ENCODE peak calls at places on chromosomes 6 and 20, in eight cellular contexts. One of them, this sample, is unnamed. For H3K27me3, the result is how much of the 10 kb centered on the place peaks cover.

GRCh38 chr6:117309069-117309468 is 43.7 kb downstream of the VGLL2 start:
- DNase-seq in fibroblast of lung: no peak
- DNase-seq in tibial nerve: no peak
- DNase-seq in upper lobe of right lung: no peak
- DNase-seq in right cardiac atrium: no peak
- DNase-seq in left lung: no peak
- DNase-seq in CD8-positive, alpha-beta memory T cell: no peak
- DNase-seq in uterus: no peak
- DNase-seq in this sample: no peak

GRCh38 chr6:25934735-25935313 is 4.3 kb upstream of the SLC17A2 start:
- DNase-seq in fibroblast of lung: no peak
- DNase-seq in tibial nerve: no peak
- DNase-seq in upper lobe of right lung: no peak
- DNase-seq in right cardiac atrium: no peak
- DNase-seq in left lung: no peak
- DNase-seq in CD8-positive, alpha-beta memory T cell: no peak
- DNase-seq in uterus: no peak
- DNase-seq in this sample: no peak

GRCh38 chr6:50025258-50025657 is 3.5 kb upstream of the DEFB110 start:
- DNase-seq in fibroblast of lung: no peak
- DNase-seq in tibial nerve: no peak
- DNase-seq in upper lobe of right lung: no peak
- DNase-seq in right cardiac atrium: no peak
- DNase-seq in left lung: no peak
- DNase-seq in CD8-positive, alpha-beta memory T cell: no peak
- DNase-seq in uterus: no peak
- DNase-seq in this sample: no peak

GRCh38 chr20:25032065-25032477 is 25.9 kb downstream of the ACSS1 start:
- DNase-seq in fibroblast of lung: peak
- DNase-seq in tibial nerve: no peak
- DNase-seq in upper lobe of right lung: no peak
- DNase-seq in right cardiac atrium: no peak
- DNase-seq in left lung: no peak
- DNase-seq in CD8-positive, alpha-beta memory T cell: no peak
- DNase-seq in uterus: no peak
- DNase-seq in this sample: no peak

GRCh38 chr6:109512271-109512817 is 29.3 kb upstream of the ZBTB24 start:
- DNase-seq in fibroblast of lung: peak
- DNase-seq in tibial nerve: no peak
- DNase-seq in upper lobe of right lung: no peak
- DNase-seq in right cardiac atrium: no peak
- DNase-seq in left lung: no peak
- DNase-seq in CD8-positive, alpha-beta memory T cell: no peak
- DNase-seq in uterus: no peak
- DNase-seq in this sample: no peak

GRCh38 chr6:43890197-43891062 is 120.4 kb downstream of the VEGFA start:
- DNase-seq in fibroblast of lung: no peak
- DNase-seq in tibial nerve: no peak
- DNase-seq in upper lobe of right lung: no peak
- DNase-seq in right cardiac atrium: no peak
- DNase-seq in left lung: no peak
- DNase-seq in CD8-positive, alpha-beta memory T cell: no peak
- DNase-seq in uterus: no peak
- DNase-seq in this sample: no peak

GRCh38 chr6:36516559-36516958 is 30.7 kb downstream of the STK38 start:
- DNase-seq in fibroblast of lung: no peak
- DNase-seq in tibial nerve: no peak
- DNase-seq in upper lobe of right lung: no peak
- DNase-seq in right cardiac atrium: no peak
- DNase-seq in left lung: no peak
- DNase-seq in CD8-positive, alpha-beta memory T cell: no peak
- DNase-seq in uterus: no peak
- DNase-seq in this sample: no peak

GRCh38 chr20:16639027-16639941 is 66.0 kb upstream of the KIF16B start:
- DNase-seq in fibroblast of lung: no peak
- DNase-seq in tibial nerve: no peak
- DNase-seq in upper lobe of right lung: no peak
- DNase-seq in right cardiac atrium: no peak
- DNase-seq in left lung: no peak
- DNase-seq in CD8-positive, alpha-beta memory T cell: no peak
- DNase-seq in uterus: no peak
- DNase-seq in this sample: no peak

GRCh38 chr6:125584468-125584939 is 164.9 kb upstream of the HEY2 start:
- DNase-seq in fibroblast of lung: peak
- DNase-seq in tibial nerve: no peak
- DNase-seq in upper lobe of right lung: peak
- DNase-seq in right cardiac atrium: no peak
- DNase-seq in left lung: peak
- DNase-seq in CD8-positive, alpha-beta memory T cell: no peak
- DNase-seq in uterus: no peak
- DNase-seq in this sample: no peak

GRCh38 chr20:7908905-7909304 is 31.4 kb downstream of the HAO1 start:
- DNase-seq in fibroblast of lung: no peak
- DNase-seq in tibial nerve: no peak
- DNase-seq in upper lobe of right lung: no peak
- DNase-seq in right cardiac atrium: no peak
- DNase-seq in left lung: no peak
- DNase-seq in CD8-positive, alpha-beta memory T cell: no peak
- DNase-seq in uterus: no peak
- DNase-seq in this sample: no peak

GRCh38 chr6:105593056-105593455 is 190.2 kb upstream of the PREP start:
- DNase-seq in fibroblast of lung: peak
- DNase-seq in tibial nerve: no peak
- DNase-seq in upper lobe of right lung: no peak
- DNase-seq in right cardiac atrium: no peak
- DNase-seq in left lung: no peak
- DNase-seq in CD8-positive, alpha-beta memory T cell: no peak
- DNase-seq in uterus: no peak
- DNase-seq in this sample: no peak

GRCh38 chr20:63257629-63258028 is 3.4 kb upstream of the NKAIN4 start:
- DNase-seq in fibroblast of lung: no peak
- DNase-seq in tibial nerve: no peak
- DNase-seq in upper lobe of right lung: no peak
- DNase-seq in right cardiac atrium: no peak
- DNase-seq in left lung: no peak
- DNase-seq in CD8-positive, alpha-beta memory T cell: no peak
- DNase-seq in uterus: no peak
- DNase-seq in this sample: no peak

GRCh38 chr20:63254536-63255384 is 497 bp upstream of the NKAIN4 start:
- DNase-seq in fibroblast of lung: no peak
- DNase-seq in tibial nerve: no peak
- DNase-seq in upper lobe of right lung: no peak
- DNase-seq in right cardiac atrium: no peak
- DNase-seq in left lung: no peak
- DNase-seq in CD8-positive, alpha-beta memory T cell: no peak
- DNase-seq in uterus: no peak
- DNase-seq in this sample: no peak

GRCh38 chr20:63254237-63254535 is at the start of gene NKAIN4:
- DNase-seq in fibroblast of lung: no peak
- DNase-seq in tibial nerve: no peak
- DNase-seq in upper lobe of right lung: no peak
- DNase-seq in right cardiac atrium: no peak
- DNase-seq in left lung: no peak
- DNase-seq in CD8-positive, alpha-beta memory T cell: no peak
- DNase-seq in uterus: no peak
- DNase-seq in this sample: no peak

GRCh38 chr20:63256954-63257353 is 2.7 kb upstream of the NKAIN4 start:
- DNase-seq in fibroblast of lung: no peak
- DNase-seq in tibial nerve: no peak
- DNase-seq in upper lobe of right lung: no peak
- DNase-seq in right cardiac atrium: no peak
- DNase-seq in left lung: no peak
- DNase-seq in CD8-positive, alpha-beta memory T cell: no peak
- DNase-seq in uterus: no peak
- DNase-seq in this sample: no peak

GRCh38 chr20:63255911-63256704 is 1.8 kb upstream of the NKAIN4 start:
- DNase-seq in fibroblast of lung: no peak
- DNase-seq in tibial nerve: no peak
- DNase-seq in upper lobe of right lung: no peak
- DNase-seq in right cardiac atrium: no peak
- DNase-seq in left lung: no peak
- DNase-seq in CD8-positive, alpha-beta memory T cell: no peak
- DNase-seq in uterus: no peak
- DNase-seq in this sample: no peak
- H3K27me3 ChIP-seq in fibroblast of lung: half or more
- H3K27me3 ChIP-seq in tibial nerve: half or more
- H3K27me3 ChIP-seq in upper lobe of right lung: half or more
- H3K27me3 ChIP-seq in right cardiac atrium: under half
- H3K27me3 ChIP-seq in left lung: under half
- H3K27me3 ChIP-seq in CD8-positive, alpha-beta memory T cell: under half
- H3K27me3 ChIP-seq in uterus: under half
- H3K27me3 ChIP-seq in this sample: under half

DNA sequence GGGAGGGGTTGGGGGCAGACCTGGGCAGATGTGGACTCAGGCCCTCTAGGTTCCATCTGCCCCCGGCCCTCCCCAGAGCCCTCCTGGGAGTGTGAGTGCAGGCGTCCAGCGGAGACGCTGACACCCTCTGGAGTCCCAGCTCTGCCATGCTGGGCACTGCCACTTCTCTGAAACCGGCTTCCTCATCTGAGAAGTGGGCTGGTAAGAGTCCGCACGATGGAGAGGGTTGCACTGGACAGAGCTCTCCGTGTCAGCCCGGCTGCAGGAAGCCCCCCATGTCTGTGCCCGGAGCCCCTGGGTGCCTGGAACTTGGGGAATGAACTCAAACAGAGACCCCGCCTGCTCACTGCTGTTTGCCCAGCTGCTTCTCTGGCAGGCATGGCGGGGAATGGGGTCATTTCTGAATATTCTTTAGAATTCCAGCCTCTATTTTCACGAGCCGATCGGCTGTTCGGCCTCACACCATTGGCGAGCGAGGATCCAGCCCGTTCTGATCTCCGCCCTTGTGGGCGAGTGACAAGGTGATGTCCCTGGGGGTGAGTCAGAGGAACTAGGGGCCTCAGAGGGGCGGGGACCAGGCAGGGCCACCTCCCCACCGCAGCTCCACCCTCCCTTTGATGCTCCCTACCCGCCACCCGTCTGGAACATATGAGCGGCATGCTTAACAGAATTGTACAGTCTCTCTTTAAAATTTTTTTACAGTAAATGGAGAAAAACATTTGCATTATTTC is 47.8 kb upstream of the GATA5 start:
- DNase-seq in fibroblast of lung: no peak
- DNase-seq in tibial nerve: no peak
- DNase-seq in upper lobe of right lung: no peak
- DNase-seq in right cardiac atrium: no peak
- DNase-seq in left lung: no peak
- DNase-seq in CD8-positive, alpha-beta memory T cell: peak
- DNase-seq in uterus: no peak
- DNase-seq in this sample: no peak
- H3K27me3 ChIP-seq in fibroblast of lung: under half
- H3K27me3 ChIP-seq in tibial nerve: half or more
- H3K27me3 ChIP-seq in upper lobe of right lung: under half
- H3K27me3 ChIP-seq in right cardiac atrium: under half
- H3K27me3 ChIP-seq in left lung: under half
- H3K27me3 ChIP-seq in CD8-positive, alpha-beta memory T cell: under half
- H3K27me3 ChIP-seq in uterus: under half
- H3K27me3 ChIP-seq in this sample: under half

GRCh38 chr20:63162206-63162770 is 53.6 kb downstream of the YTHDF1 start:
- DNase-seq in fibroblast of lung: no peak
- DNase-seq in tibial nerve: no peak
- DNase-seq in upper lobe of right lung: no peak
- DNase-seq in right cardiac atrium: peak
- DNase-seq in left lung: no peak
- DNase-seq in CD8-positive, alpha-beta memory T cell: no peak
- DNase-seq in uterus: no peak
- DNase-seq in this sample: no peak

GRCh38 chr20:63158845-63159244 is 57.1 kb downstream of the YTHDF1 start:
- DNase-seq in fibroblast of lung: no peak
- DNase-seq in tibial nerve: no peak
- DNase-seq in upper lobe of right lung: no peak
- DNase-seq in right cardiac atrium: no peak
- DNase-seq in left lung: no peak
- DNase-seq in CD8-positive, alpha-beta memory T cell: no peak
- DNase-seq in uterus: no peak
- DNase-seq in this sample: no peak

GRCh38 chr20:63159826-63160640 is 55.9 kb downstream of the YTHDF1 start:
- DNase-seq in fibroblast of lung: no peak
- DNase-seq in tibial nerve: no peak
- DNase-seq in upper lobe of right lung: no peak
- DNase-seq in right cardiac atrium: peak
- DNase-seq in left lung: no peak
- DNase-seq in CD8-positive, alpha-beta memory T cell: no peak
- DNase-seq in uterus: no peak
- DNase-seq in this sample: no peak

GRCh38 chr20:63161176-63161651 is 54.7 kb downstream of the YTHDF1 start:
- DNase-seq in fibroblast of lung: no peak
- DNase-seq in tibial nerve: no peak
- DNase-seq in upper lobe of right lung: no peak
- DNase-seq in right cardiac atrium: peak
- DNase-seq in left lung: no peak
- DNase-seq in CD8-positive, alpha-beta memory T cell: no peak
- DNase-seq in uterus: no peak
- DNase-seq in this sample: no peak

DNA sequence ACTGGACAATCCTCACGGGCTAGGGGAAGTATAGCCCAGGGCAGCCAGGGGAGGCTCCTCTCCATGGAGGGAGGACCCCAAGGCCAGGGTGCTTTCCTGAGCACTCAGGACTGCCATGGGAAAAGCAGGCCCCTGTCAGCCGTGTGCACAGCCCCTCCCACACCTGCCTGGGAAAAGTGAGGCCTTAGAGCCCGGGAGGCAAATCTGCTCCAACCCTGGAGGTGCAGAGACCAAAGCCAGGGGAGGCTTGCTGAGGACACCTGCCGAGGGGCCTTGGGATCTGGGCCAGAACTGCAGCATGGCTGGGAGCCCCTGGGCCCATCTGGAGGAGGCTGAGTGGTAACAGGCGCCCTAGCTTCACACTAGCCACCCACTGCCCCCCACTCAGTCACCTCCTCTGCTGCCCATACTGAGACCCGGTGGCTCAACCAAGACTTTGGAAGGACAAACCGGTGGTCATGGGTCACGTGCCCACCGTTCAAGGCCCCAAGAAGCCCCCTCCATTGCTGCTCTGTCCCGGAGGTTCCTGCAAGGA is 55.2 kb downstream of the YTHDF1 start:
- DNase-seq in fibroblast of lung: no peak
- DNase-seq in tibial nerve: no peak
- DNase-seq in upper lobe of right lung: no peak
- DNase-seq in right cardiac atrium: peak
- DNase-seq in left lung: no peak
- DNase-seq in CD8-positive, alpha-beta memory T cell: no peak
- DNase-seq in uterus: no peak
- DNase-seq in this sample: no peak
- H3K27me3 ChIP-seq in fibroblast of lung: under half
- H3K27me3 ChIP-seq in tibial nerve: under half
- H3K27me3 ChIP-seq in upper lobe of right lung: under half
- H3K27me3 ChIP-seq in right cardiac atrium: under half
- H3K27me3 ChIP-seq in left lung: under half
- H3K27me3 ChIP-seq in CD8-positive, alpha-beta memory T cell: under half
- H3K27me3 ChIP-seq in uterus: under half
- H3K27me3 ChIP-seq in this sample: under half

DNA sequence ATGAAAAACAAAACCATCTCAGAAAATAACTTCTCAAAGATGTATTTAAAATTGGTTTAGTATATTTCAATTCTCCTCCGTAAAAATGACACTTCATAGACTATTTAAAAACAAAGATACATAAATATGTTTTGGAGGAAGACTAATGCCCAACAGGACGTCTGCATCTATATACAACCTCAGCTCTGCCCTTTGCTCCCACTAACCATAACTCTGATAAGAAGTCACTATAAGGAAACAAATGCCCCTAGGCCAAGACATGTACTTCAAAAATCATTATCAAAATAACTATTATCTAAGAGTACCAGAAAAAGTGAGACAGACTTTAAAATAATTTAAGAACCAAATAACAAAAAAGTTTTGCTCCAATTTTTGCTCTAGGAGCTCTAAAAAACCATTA is 23.4 kb downstream of the PLAGL1 start:
- DNase-seq in fibroblast of lung: no peak
- DNase-seq in tibial nerve: no peak
- DNase-seq in upper lobe of right lung: no peak
- DNase-seq in right cardiac atrium: no peak
- DNase-seq in left lung: no peak
- DNase-seq in CD8-positive, alpha-beta memory T cell: no peak
- DNase-seq in uterus: no peak
- DNase-seq in this sample: no peak
- H3K27me3 ChIP-seq in fibroblast of lung: under half
- H3K27me3 ChIP-seq in tibial nerve: under half
- H3K27me3 ChIP-seq in upper lobe of right lung: under half
- H3K27me3 ChIP-seq in right cardiac atrium: under half
- H3K27me3 ChIP-seq in left lung: under half
- H3K27me3 ChIP-seq in CD8-positive, alpha-beta memory T cell: under half
- H3K27me3 ChIP-seq in uterus: under half
- H3K27me3 ChIP-seq in this sample: under half